ENCODE peak calls at places on chromosomes 1 and 21, in seven cellular contexts. V is left ventricle myocardium inferior, D is GM12864, J is ovary, R is neural crest cell, N is HFFc6, E is cardiac muscle cell. H is an unnamed sample.

GRCh38 chr1:16048573-16049189 is 5.1 kb downstream of the CLCNKB start:
- DNase-seq in V (peak; percentile 51), D (no peak), J (peak; percentile 84), R (peak; percentile 76), N (no peak), E (peak; percentile 98), H (peak; percentile 72)

GRCh38 chr1:43933386-43934278 is at the start of gene ARTN:
- DNase-seq in V (no peak), D (no peak), J (no peak), R (no peak), N (no peak), E (peak; percentile 66), H (no peak)

GRCh38 chr1:247375747-247376146 is 40.2 kb upstream of the NLRP3 start:
- DNase-seq in V (no peak), D (no peak), J (no peak), R (no peak), N (no peak), E (no peak), H (no peak)

GRCh38 chr21:37580690-37581089 is 214.1 kb downstream of the DYRK1A start:
- DNase-seq in V (no peak), D (no peak), J (no peak), R (no peak), N (no peak), E (no peak), H (no peak)

GRCh38 chr1:11422701-11423100 is 56.3 kb upstream of the DISP3 start:
- DNase-seq in V (no peak), D (no peak), J (no peak), R (no peak), N (no peak), E (no peak), H (no peak)

GRCh38 chr21:20943476-20944085 is 54.6 kb upstream of the NCAM2 start:
- DNase-seq in V (no peak), D (no peak), J (no peak), R (no peak), N (no peak), E (no peak), H (no peak)

GRCh38 chr1:25607123-25607522 is 9.5 kb upstream of the MAN1C1 start:
- DNase-seq in V (no peak), D (no peak), J (no peak), R (no peak), N (no peak), E (no peak), H (no peak)

GRCh38 chr1:197896301-197896700 is 6.1 kb upstream of the C1orf53 start:
- DNase-seq in V (no peak), D (no peak), J (no peak), R (no peak), N (no peak), E (no peak), H (no peak)

GRCh38 chr1:87370519-87370918 is 41.8 kb downstream of the LMO4 start:
- DNase-seq in V (no peak), D (no peak), J (no peak), R (no peak), N (no peak), E (no peak), H (peak; percentile 6)

GRCh38 chr1:2971146-2971501 is 50.1 kb upstream of the ACTRT2 start:
- DNase-seq in V (no peak), D (no peak), J (no peak), R (no peak), N (no peak), E (no peak), H (no peak)

GRCh38 chr1:109771712-109772657 is 8.3 kb upstream of the EPS8L3 start:
- DNase-seq in V (peak; percentile 10), D (no peak), J (peak; percentile 30), R (no peak), N (no peak), E (no peak), H (no peak)

GRCh38 chr1:226034482-226034881 is 28.0 kb upstream of the H3-3A start:
- DNase-seq in V (peak; percentile 83), D (no peak), J (peak; percentile 47), R (no peak), N (peak; percentile 85), E (no peak), H (no peak)

GRCh38 chr1:35660581-35661473 is 19.5 kb upstream of the PSMB2 start:
- DNase-seq in V (no peak), D (no peak), J (no peak), R (peak; percentile 26), N (peak; percentile 28), E (peak; percentile 85), H (no peak)

GRCh38 chr1:213200630-213201029 is 149.6 kb downstream of the RPS6KC1 start:
- DNase-seq in V (no peak), D (no peak), J (no peak), R (no peak), N (no peak), E (no peak), H (no peak)

GRCh38 chr1:46221749-46222148 is 18.6 kb downstream of the LURAP1 start:
- DNase-seq in V (peak; percentile 20), D (no peak), J (no peak), R (peak; percentile 71), N (no peak), E (peak; percentile 25), H (no peak)

GRCh38 chr1:29186707-29187106 is 5.0 kb upstream of the SRSF4 start:
- DNase-seq in V (no peak), D (no peak), J (no peak), R (no peak), N (no peak), E (no peak), H (no peak)

GRCh38 chr1:55718758-55719671 is 503.9 kb upstream of the USP24 start:
- DNase-seq in V (peak; percentile 20), D (no peak), J (peak; percentile 82), R (no peak), N (peak; percentile 99), E (peak; percentile 23), H (no peak)

GRCh38 chr1:178275553-178275952 is 181.6 kb downstream of the RASAL2 start:
- DNase-seq in V (no peak), D (no peak), J (no peak), R (no peak), N (peak; percentile 13), E (no peak), H (no peak)

GRCh38 chr1:61174060-61174788 is 91.9 kb downstream of the NFIA start:
- DNase-seq in V (no peak), D (peak; percentile 22), J (no peak), R (no peak), N (no peak), E (no peak), H (no peak)

GRCh38 chr1:51858892-51859291 is 19.6 kb downstream of the NRDC start:
- DNase-seq in V (no peak), D (no peak), J (no peak), R (no peak), N (no peak), E (no peak), H (no peak)

GRCh38 chr1:243394610-243395490 is 139.0 kb downstream of the SDCCAG8 start:
- DNase-seq in V (no peak), D (no peak), J (no peak), R (no peak), N (no peak), E (no peak), H (no peak)

GRCh38 chr1:116667577-116668105 is at the start of gene IGSF3:
- DNase-seq in V (peak; percentile 82), D (no peak), J (peak; percentile 33), R (peak; percentile 62), N (no peak), E (peak; percentile 89), H (peak; percentile 96)

GRCh38 chr1:156464335-156464734 is 36.2 kb downstream of the MEF2D start:
- DNase-seq in V (no peak), D (no peak), J (no peak), R (no peak), N (no peak), E (no peak), H (peak; percentile 13)

GRCh38 chr1:156463874-156464273 is 36.7 kb downstream of the MEF2D start:
- DNase-seq in V (no peak), D (no peak), J (no peak), R (no peak), N (no peak), E (no peak), H (peak; percentile 3)

GRCh38 chr1:156467385-156467784 is 33.2 kb downstream of the MEF2D start:
- DNase-seq in V (no peak), D (no peak), J (no peak), R (no peak), N (no peak), E (no peak), H (peak; percentile 13)

GRCh38 chr1:156464825-156465452 is 35.6 kb downstream of the MEF2D start:
- DNase-seq in V (no peak), D (no peak), J (no peak), R (no peak), N (no peak), E (no peak), H (peak; percentile 8)

DNA sequence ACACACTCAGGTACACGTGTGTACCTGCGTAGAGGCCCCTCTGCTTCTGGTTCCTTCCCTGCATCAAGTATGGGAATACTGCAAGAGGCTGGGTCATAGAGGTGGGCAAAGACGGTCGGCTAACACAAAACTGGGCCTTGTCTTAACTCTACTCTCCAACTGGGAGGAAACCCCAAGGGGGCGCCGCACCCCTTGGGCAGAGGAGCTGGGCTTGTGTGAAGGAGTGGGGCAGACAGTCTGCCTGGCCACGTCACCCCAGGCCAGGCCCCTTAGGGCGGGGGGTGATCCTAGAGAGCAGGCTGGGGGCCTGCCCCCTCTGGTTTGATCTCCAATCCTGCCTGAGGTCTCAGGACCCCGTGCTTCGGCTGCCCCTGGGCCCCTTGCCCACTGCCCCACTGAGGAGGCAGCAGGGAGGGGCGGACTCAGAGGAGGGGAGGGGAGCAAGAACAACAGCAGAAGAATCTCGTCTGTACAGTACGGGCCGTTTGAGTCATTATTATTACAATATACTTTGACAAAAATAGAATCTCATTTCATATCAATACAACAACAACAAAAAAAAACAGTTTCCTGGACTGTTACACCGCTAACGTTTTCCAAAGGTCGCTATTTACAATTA is 34.7 kb downstream of the MEF2D start:
- DNase-seq in V (no peak), D (no peak), J (no peak), R (no peak), N (no peak), E (no peak), H (peak; percentile 31)
- TF ChIP-seq CTCF in V (no peak), D (peak; percentile 38), J (no peak), R (no peak), N (peak; percentile 69), E (peak; percentile 20), H (peak; percentile 39)

DNA sequence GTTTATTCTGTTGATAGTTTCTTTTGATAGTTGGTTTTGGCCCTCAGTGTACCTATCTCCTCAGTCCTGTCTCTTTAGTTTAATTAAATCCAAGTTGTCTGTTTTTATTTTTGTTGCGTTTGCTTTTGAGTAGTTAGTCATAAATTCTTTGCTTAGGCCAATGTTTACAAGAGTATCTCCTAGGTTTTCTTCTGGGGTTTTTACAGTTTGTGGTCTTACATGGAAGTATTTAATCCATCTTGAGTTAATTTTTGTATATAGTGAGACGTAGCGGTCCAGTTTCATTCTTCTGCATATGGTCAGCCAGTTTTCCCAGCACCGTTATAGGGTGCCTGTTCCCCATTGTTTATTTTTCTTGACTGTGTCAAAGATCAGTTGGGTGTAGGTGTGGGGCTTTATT is 139.4 kb downstream of the POU2F1 start:
- DNase-seq in V (no peak), D (no peak), J (no peak), R (no peak), N (no peak), E (no peak), H (no peak)
- TF ChIP-seq CTCF in V (no peak), D (no peak), J (no peak), R (no peak), N (no peak), E (no peak), H (no peak)

GRCh38 chr1:99956755-99957154 is 13.0 kb upstream of the SLC35A3 start:
- DNase-seq in V (no peak), D (no peak), J (no peak), R (no peak), N (peak; percentile 75), E (no peak), H (no peak)
- TF ChIP-seq CTCF in V (no peak), D (no peak), J (no peak), R (no peak), N (peak; percentile 19), E (peak; percentile 17), H (no peak)

GRCh38 chr1:162873671-162874666 is 13.0 kb upstream of the CCDC190 start:
- DNase-seq in V (no peak), D (no peak), J (no peak), R (no peak), N (peak; percentile 75), E (no peak), H (no peak)
- TF ChIP-seq CTCF in V (no peak), D (no peak), J (no peak), R (no peak), N (peak; percentile 64), E (peak; percentile 44), H (peak; percentile 45)

H was measured in SK-N-SH.